ENCODE peak calls at places on chromosomes 4 and X, in six cellular contexts. One of them, this sample, is unnamed.

GRCh38 chr4:88731359-88731758 is 33.7 kb upstream of the NAP1L5 start:
- DNase-seq in glutamatergic neuron: no peak
- DNase-seq in mammary epithelial cell: no peak
- DNase-seq in WTC11: no peak
- DNase-seq in transverse colon: no peak
- DNase-seq in heart left ventricle: no peak
- DNase-seq in this sample: no peak

GRCh38 chr4:142959156-142959555 is 113.1 kb upstream of the INPP4B start:
- DNase-seq in glutamatergic neuron: no peak
- DNase-seq in mammary epithelial cell: peak
- DNase-seq in WTC11: no peak
- DNase-seq in transverse colon: no peak
- DNase-seq in heart left ventricle: no peak
- DNase-seq in this sample: no peak

GRCh38 chrX:68698955-68699354 is 51.5 kb downstream of the STARD8 start:
- DNase-seq in glutamatergic neuron: no peak
- DNase-seq in mammary epithelial cell: no peak
- DNase-seq in WTC11: no peak
- DNase-seq in transverse colon: no peak
- DNase-seq in heart left ventricle: no peak
- DNase-seq in this sample: no peak

GRCh38 chr4:8407756-8408155 is 32.8 kb downstream of the ACOX3 start:
- DNase-seq in glutamatergic neuron: no peak
- DNase-seq in mammary epithelial cell: no peak
- DNase-seq in WTC11: no peak
- DNase-seq in transverse colon: peak
- DNase-seq in heart left ventricle: no peak
- DNase-seq in this sample: no peak

GRCh38 chrX:107894038-107894437 is 68.4 kb downstream of the MID2 start:
- DNase-seq in glutamatergic neuron: no peak
- DNase-seq in mammary epithelial cell: peak
- DNase-seq in WTC11: no peak
- DNase-seq in transverse colon: no peak
- DNase-seq in heart left ventricle: no peak
- DNase-seq in this sample: peak

GRCh38 chr4:151573945-151574344 is 165.0 kb downstream of the FHIP1A start:
- DNase-seq in glutamatergic neuron: no peak
- DNase-seq in mammary epithelial cell: peak
- DNase-seq in WTC11: no peak
- DNase-seq in transverse colon: peak
- DNase-seq in heart left ventricle: no peak
- DNase-seq in this sample: peak

GRCh38 chr4:111434581-111434980 is 710.7 kb upstream of the FAM241A start:
- DNase-seq in glutamatergic neuron: no peak
- DNase-seq in mammary epithelial cell: peak
- DNase-seq in WTC11: no peak
- DNase-seq in transverse colon: peak
- DNase-seq in heart left ventricle: no peak
- DNase-seq in this sample: no peak

GRCh38 chr4:69194166-69194565 is 20.4 kb downstream of the UGT2B11 start:
- DNase-seq in glutamatergic neuron: no peak
- DNase-seq in mammary epithelial cell: no peak
- DNase-seq in WTC11: no peak
- DNase-seq in transverse colon: no peak
- DNase-seq in heart left ventricle: no peak
- DNase-seq in this sample: no peak

GRCh38 chrX:20527458-20528099 is 260.9 kb upstream of the RPS6KA3 start:
- DNase-seq in glutamatergic neuron: no peak
- DNase-seq in mammary epithelial cell: no peak
- DNase-seq in WTC11: no peak
- DNase-seq in transverse colon: no peak
- DNase-seq in heart left ventricle: no peak
- DNase-seq in this sample: no peak

GRCh38 chr4:157096439-157096838 is 20.5 kb downstream of the GLRB start:
- DNase-seq in glutamatergic neuron: no peak
- DNase-seq in mammary epithelial cell: no peak
- DNase-seq in WTC11: no peak
- DNase-seq in transverse colon: no peak
- DNase-seq in heart left ventricle: no peak
- DNase-seq in this sample: no peak

DNA sequence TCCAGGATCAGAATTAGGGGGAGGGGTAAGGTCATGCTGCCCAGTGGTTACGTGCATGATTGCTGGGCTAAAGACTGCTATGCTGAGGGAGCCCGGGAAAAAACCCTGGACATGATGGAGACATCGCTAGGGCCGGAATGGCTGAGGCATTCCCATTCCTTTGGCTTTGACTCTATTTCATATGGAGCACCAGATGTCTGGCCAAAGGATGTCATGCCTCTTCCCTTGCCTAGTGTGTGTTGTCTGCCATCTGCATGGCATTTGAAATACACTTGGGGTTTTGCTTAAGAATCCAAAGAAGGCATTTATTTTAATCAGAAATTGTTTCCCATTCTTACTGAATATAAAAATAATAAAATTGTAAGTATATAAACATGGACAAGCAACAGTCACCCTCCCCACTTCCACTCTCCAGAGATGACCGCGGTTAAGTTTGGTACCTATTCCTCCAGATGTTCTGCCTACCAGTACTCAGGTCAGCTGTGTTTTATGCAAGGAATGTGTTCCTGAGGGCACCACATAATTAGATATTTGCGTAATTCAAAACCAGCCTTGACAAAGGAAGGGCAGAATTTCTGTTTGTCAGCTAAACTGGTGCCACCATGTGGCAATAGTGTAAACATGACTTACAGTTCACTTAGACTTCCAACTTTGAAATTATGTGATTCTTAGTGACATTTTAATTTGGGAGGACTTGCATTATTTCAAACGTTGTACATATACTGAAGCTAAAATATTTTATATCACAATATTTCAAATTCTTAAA is 105.9 kb downstream of the CT47B1 start:
- DNase-seq in glutamatergic neuron: no peak
- DNase-seq in mammary epithelial cell: peak
- DNase-seq in WTC11: no peak
- DNase-seq in transverse colon: no peak
- DNase-seq in heart left ventricle: no peak
- DNase-seq in this sample: no peak
- TF ChIP-seq CTCF in glutamatergic neuron: no peak
- TF ChIP-seq CTCF in mammary epithelial cell: peak
- TF ChIP-seq CTCF in WTC11: no peak
- TF ChIP-seq CTCF in transverse colon: no peak
- TF ChIP-seq CTCF in heart left ventricle: peak
- TF ChIP-seq CTCF in this sample: peak

DNA sequence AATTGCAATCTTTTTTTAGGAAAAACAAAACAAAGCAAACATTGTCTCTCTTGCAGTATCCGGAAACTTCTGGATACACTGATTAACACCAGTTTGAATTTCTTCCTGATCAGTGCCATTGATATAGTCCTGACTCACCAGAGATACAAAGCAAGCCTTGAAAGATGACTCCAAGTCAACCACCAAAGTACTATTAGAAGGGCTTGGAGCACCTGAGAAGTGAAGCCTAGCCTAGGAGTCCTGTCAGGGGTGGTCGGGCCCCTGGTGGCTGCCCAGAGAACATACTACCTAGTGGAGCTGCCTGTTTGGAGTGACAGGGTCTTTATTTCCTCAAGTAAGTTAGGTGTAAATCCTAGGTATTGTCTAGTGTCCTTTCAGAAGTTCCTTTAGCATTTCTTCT is 593.2 kb downstream of the ZNF674 start:
- DNase-seq in glutamatergic neuron: no peak
- DNase-seq in mammary epithelial cell: peak
- DNase-seq in WTC11: peak
- DNase-seq in transverse colon: no peak
- DNase-seq in heart left ventricle: no peak
- DNase-seq in this sample: no peak
- TF ChIP-seq CTCF in glutamatergic neuron: no peak
- TF ChIP-seq CTCF in mammary epithelial cell: no peak
- TF ChIP-seq CTCF in WTC11: no peak
- TF ChIP-seq CTCF in transverse colon: no peak
- TF ChIP-seq CTCF in heart left ventricle: no peak
- TF ChIP-seq CTCF in this sample: no peak

DNA sequence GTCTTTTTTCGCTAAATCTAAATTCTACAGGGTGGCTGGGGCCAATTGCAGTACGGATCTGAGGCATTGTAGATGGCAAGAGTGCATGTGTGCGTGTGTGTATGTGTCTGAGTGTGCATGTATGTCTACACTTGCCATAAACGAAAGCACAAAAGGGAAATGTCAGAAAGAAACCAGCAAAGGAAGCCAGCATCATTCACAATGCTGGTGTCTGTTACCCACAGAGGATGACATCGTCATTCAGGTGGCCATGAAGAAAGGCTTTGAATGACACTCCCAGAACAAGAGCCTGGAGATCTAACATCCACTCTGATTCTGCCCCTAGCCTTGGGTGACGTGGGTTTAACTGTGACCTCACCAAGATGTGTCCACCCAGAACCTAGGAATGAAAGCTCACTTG is 124.6 kb downstream of the DHRSX start:
- DNase-seq in glutamatergic neuron: no peak
- DNase-seq in mammary epithelial cell: no peak
- DNase-seq in WTC11: no peak
- DNase-seq in transverse colon: no peak
- DNase-seq in heart left ventricle: no peak
- DNase-seq in this sample: no peak
- TF ChIP-seq CTCF in glutamatergic neuron: no peak
- TF ChIP-seq CTCF in mammary epithelial cell: no peak
- TF ChIP-seq CTCF in WTC11: no peak
- TF ChIP-seq CTCF in transverse colon: no peak
- TF ChIP-seq CTCF in heart left ventricle: no peak
- TF ChIP-seq CTCF in this sample: no peak

GRCh38 chrX:47230136-47230868 is 2.5 kb upstream of the USP11 start:
- DNase-seq in glutamatergic neuron: no peak
- DNase-seq in mammary epithelial cell: no peak
- DNase-seq in WTC11: no peak
- DNase-seq in transverse colon: no peak
- DNase-seq in heart left ventricle: no peak
- DNase-seq in this sample: no peak
- TF ChIP-seq CTCF in glutamatergic neuron: no peak
- TF ChIP-seq CTCF in mammary epithelial cell: no peak
- TF ChIP-seq CTCF in WTC11: no peak
- TF ChIP-seq CTCF in transverse colon: no peak
- TF ChIP-seq CTCF in heart left ventricle: no peak
- TF ChIP-seq CTCF in this sample: no peak

DNA sequence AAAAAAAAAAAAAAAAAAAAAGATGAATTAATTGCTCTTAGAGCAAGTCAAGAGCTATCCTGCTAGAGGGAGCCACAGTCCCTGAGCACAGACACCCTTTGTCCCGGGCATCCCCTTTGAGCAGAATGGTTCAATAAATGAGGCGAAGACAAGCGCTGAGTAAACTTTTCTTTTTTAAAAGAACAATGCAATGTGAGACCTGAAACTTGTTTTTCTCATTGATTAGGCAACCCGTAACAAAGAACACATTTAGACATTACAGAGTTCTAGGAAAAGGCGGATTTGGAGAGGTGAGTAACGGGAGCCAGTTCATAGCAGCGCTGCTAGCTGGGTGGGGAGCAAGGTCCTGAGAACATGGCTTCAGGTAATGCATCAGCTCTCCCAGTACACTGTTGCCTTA is 46.1 kb downstream of the GRK4 start:
- DNase-seq in glutamatergic neuron: no peak
- DNase-seq in mammary epithelial cell: peak
- DNase-seq in WTC11: peak
- DNase-seq in transverse colon: no peak
- DNase-seq in heart left ventricle: no peak
- DNase-seq in this sample: no peak
- TF ChIP-seq CTCF in glutamatergic neuron: no peak
- TF ChIP-seq CTCF in mammary epithelial cell: peak
- TF ChIP-seq CTCF in WTC11: no peak
- TF ChIP-seq CTCF in transverse colon: no peak
- TF ChIP-seq CTCF in heart left ventricle: no peak
- TF ChIP-seq CTCF in this sample: peak

This sample was measured in keratinocyte.